ENCODE peak calls at places on chromosomes 5 and 9, in four cellular contexts. L is GM23338, B is spleen, Q is body of pancreas. U is an unnamed sample.

GRCh38 chr9:80204054-80204453 is 632.3 kb downstream of the TLE4 start:
- DNase-seq in L (no peak), B (no peak), Q (no peak), U (no peak)

GRCh38 chr5:166086568-166086967 is 2204.9 kb upstream of the WWC1 start:
- DNase-seq in L (no peak), B (no peak), Q (no peak), U (no peak)

GRCh38 chr5:173858025-173858674 is 30.0 kb upstream of the CPEB4 start:
- DNase-seq in L (no peak), B (no peak), Q (no peak), U (no peak)

GRCh38 chr9:82673904-82674303 is 389.0 kb downstream of the RASEF start:
- DNase-seq in L (no peak), B (no peak), Q (no peak), U (no peak)

GRCh38 chr5:120146787-120147186 is 317.3 kb upstream of the PRR16 start:
- DNase-seq in L (no peak), B (no peak), Q (no peak), U (no peak)

GRCh38 chr5:21007781-21008180 is 1019.8 kb upstream of the CDH18 start:
- DNase-seq in L (no peak), B (no peak), Q (no peak), U (no peak)

GRCh38 chr9:75186767-75187380 is 98.6 kb downstream of the OSTF1 start:
- DNase-seq in L (peak; percentile 25), B (no peak), Q (no peak), U (no peak)

GRCh38 chr5:88660326-88660946 is 222.5 kb downstream of the MEF2C start:
- DNase-seq in L (peak; percentile 73), B (no peak), Q (no peak), U (peak; percentile 75)

GRCh38 chr9:71076096-71076495 is 45.3 kb downstream of the TRPM3 start:
- DNase-seq in L (no peak), B (no peak), Q (no peak), U (no peak)

GRCh38 chr9:91810286-91810905 is 139.6 kb downstream of the ROR2 start:
- DNase-seq in L (no peak), B (no peak), Q (no peak), U (no peak)

GRCh38 chr5:134145061-134145757 is 30.7 kb downstream of the TCF7 start:
- DNase-seq in L (no peak), B (no peak), Q (no peak), U (no peak)

GRCh38 chr9:131324736-131325679 is 35.5 kb downstream of the PLPP7 start:
- DNase-seq in L (no peak), B (peak; percentile 24), Q (no peak), U (peak; percentile 39)

GRCh38 chr5:133142782-133143181 is 91.0 kb downstream of the HSPA4 start:
- DNase-seq in L (no peak), B (no peak), Q (no peak), U (no peak)

GRCh38 chr5:9059920-9060691 is 485.8 kb downstream of the SEMA5A start:
- DNase-seq in L (no peak), B (no peak), Q (peak; percentile 17), U (no peak)

GRCh38 chr9:19050637-19051591 is 1.7 kb downstream of the RRAGA start:
- DNase-seq in L (no peak), B (no peak), Q (no peak), U (no peak)

GRCh38 chr9:19048966-19049871 is at the start of gene RRAGA:
- DNase-seq in L (peak; percentile 98), B (peak; percentile 98), Q (peak; percentile 95), U (peak; percentile 96)

GRCh38 chr9:19049872-19050636 is 827 bp downstream of the RRAGA start:
- DNase-seq in L (peak; percentile 54), B (no peak), Q (peak; percentile 11), U (no peak)
- H3K4me3 ChIP-seq in L (peak overlapping the region; percentile 86), B (peak overlapping the region; percentile 76), Q (peak overlapping the region; percentile 68), U (peak overlapping the region; percentile 91)

GRCh38 chr5:168853972-168854371 is 274.8 kb upstream of the PANK3 start:
- DNase-seq in L (no peak), B (no peak), Q (no peak), U (no peak)
- H3K27me3 ChIP-seq in L (no peaks in the 10 kb centered on the region), B (no peaks in the 10 kb centered on the region), Q (no peaks in the 10 kb centered on the region), U (no peaks in the 10 kb centered on the region)

GRCh38 chr5:159048298-159048697 is 51.4 kb downstream of the EBF1 start:
- DNase-seq in L (no peak), B (no peak), Q (no peak), U (no peak)

GRCh38 chr5:159052282-159053011 is 47.3 kb downstream of the EBF1 start:
- DNase-seq in L (peak; percentile 50), B (no peak), Q (no peak), U (peak; percentile 22)

GRCh38 chr5:159051431-159052281 is 48.1 kb downstream of the EBF1 start:
- DNase-seq in L (peak; percentile 75), B (peak; percentile 88), Q (peak; percentile 22), U (peak; percentile 73)

GRCh38 chr5:159049844-159050318 is 49.8 kb downstream of the EBF1 start:
- DNase-seq in L (peak; percentile 51), B (no peak), Q (no peak), U (no peak)

GRCh38 chr5:159050408-159051091 is 49.2 kb downstream of the EBF1 start:
- DNase-seq in L (no peak), B (no peak), Q (no peak), U (peak; percentile 9)
- H3K36me3 ChIP-seq in L (no peaks in the 10 kb centered on the region), B (no peaks in the 10 kb centered on the region), Q (no peaks in the 10 kb centered on the region), U (no peaks in the 10 kb centered on the region)

GRCh38 chr5:176533894-176534611 is 3.1 kb downstream of the RNF44 start:
- DNase-seq in L (no peak), B (peak; percentile 90), Q (peak; percentile 83), U (peak; percentile 67)
- H3K4me3 ChIP-seq in L (peak overlapping the region; percentile 74), B (peak overlapping the region; percentile 20), Q (no peak overlapping the region), U (no peak overlapping the region)

DNA sequence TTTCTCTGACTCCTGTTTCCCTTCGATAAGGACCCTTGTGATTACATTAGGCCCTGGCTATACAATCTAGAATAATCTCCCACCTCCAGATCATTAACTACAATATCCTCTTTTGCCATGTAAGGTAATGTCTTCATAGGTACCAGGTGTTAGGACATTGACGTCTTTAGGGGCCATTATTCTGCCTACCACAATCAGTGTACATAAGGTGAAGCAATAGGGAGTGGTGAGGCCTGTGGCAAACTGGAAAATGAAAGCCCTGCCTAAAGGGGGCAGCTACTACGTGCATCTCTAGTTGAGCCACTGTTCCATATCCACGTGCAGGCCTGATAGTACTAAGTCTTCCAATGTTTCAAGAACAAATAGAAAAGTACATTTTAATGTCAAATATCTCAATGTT is 4.8 kb upstream of the ALDH1B1 start:
- DNase-seq in L (no peak), B (no peak), Q (no peak), U (no peak)
- H3K27me3 ChIP-seq in L (no peaks in the 10 kb centered on the region), B (no peaks in the 10 kb centered on the region), Q (no peaks in the 10 kb centered on the region), U (peaks cover 31% of the 10 kb centered on the region)

DNA sequence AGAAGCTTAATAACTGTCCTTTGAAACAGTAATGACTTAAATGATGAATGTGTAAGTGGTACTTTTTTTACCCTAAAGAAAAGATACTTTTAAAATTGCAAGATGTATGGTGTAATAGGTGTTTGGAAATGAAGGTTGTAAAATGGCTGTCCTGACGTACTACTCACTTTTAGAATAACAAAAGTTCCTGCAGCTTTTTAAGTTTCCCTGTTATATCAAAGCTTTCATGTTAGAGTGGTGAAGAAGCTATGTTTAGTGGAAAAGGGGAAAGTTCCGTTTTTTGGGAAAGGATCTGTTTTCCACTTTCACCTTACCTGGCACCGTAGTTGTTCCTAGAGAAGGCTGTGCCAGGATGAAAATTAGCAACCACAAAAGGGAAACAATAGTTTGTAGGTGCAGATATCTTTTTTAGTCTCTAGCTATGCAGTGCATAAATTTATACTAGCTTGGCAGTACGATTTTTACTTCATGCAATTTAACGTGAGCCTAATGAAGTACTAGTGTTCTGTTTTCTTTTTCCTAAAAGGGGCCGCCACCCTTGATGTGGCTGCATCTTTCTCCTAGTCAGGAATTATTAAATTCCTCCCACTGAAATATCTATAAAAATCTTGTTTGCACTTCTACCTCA is 1.3 kb downstream of the TNPO1 start:
- DNase-seq in L (peak; percentile 12), B (no peak), Q (no peak), U (no peak)
- H3K36me3 ChIP-seq in L (no peaks in the 10 kb centered on the region), B (no peaks in the 10 kb centered on the region), Q (no peaks in the 10 kb centered on the region), U (no peaks in the 10 kb centered on the region)

DNA sequence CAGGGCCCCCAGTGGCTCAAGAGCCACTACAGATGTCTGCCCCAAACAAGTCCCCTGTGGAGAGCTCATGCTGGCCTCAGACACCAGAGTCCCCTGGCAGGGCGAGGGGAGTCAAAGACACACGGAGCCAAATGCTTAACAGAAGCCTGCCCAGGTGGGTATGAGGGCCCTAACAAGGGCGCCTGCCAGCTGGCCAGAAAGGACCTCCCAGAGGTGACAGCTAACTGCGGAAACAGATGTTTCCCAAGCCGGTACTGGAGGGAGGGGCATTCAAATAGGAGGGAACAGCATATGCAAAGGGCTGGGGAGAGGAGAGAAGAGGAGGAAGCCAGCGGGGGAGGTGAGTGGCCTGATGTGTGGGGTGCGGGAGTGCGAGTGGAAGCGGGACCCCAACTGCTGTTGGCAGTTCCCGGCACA is 933 bp downstream of the MXD3 start:
- DNase-seq in L (peak; percentile 67), B (peak; percentile 88), Q (no peak), U (peak; percentile 65)
- H3K4me3 ChIP-seq in L (peak overlapping the region; percentile 69), B (peak overlapping the region; percentile 52), Q (no peak overlapping the region), U (peak overlapping the region; percentile 63)

GRCh38 chr5:51397996-51398395 is 14.7 kb downstream of the ISL1 start:
- DNase-seq in L (peak; percentile 71), B (no peak), Q (no peak), U (no peak)

GRCh38 chr5:51396797-51397196 is 13.5 kb downstream of the ISL1 start:
- DNase-seq in L (no peak), B (no peak), Q (no peak), U (no peak)

GRCh38 chr5:51399636-51399993 is 16.4 kb downstream of the ISL1 start:
- DNase-seq in L (no peak), B (no peak), Q (no peak), U (no peak)

GRCh38 chr5:51395666-51396356 is 12.6 kb downstream of the ISL1 start:
- DNase-seq in L (no peak), B (no peak), Q (no peak), U (no peak)

GRCh38 chr5:51398875-51399635 is 15.8 kb downstream of the ISL1 start:
- DNase-seq in L (peak; percentile 60), B (no peak), Q (no peak), U (peak; percentile 61)
- H3K27me3 ChIP-seq in L (peaks cover 90% of the 10 kb centered on the region), B (peaks cover 15% of the 10 kb centered on the region), Q (no peaks in the 10 kb centered on the region), U (peaks cover 74% of the 10 kb centered on the region)

DNA sequence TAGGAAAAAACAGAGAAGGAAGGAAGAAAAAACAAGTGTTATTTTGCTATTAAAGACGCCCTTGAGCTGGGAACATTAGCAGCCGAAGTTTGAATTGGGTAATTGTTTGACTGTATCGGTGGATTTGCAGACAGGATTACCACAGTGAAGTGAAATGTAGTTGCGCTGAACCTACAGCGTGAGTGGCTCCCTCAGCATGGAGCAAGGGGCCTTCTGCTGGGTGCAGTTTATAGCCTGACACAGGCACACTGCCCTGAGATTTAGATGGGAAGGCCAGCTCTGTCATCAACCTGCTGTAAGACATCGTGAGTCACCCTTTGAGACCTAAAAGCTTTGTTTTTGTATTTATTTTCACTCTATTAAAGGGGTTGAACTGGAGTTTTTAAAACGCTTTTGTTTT is 136.2 kb downstream of the ASTN2 start:
- DNase-seq in L (no peak), B (no peak), Q (no peak), U (no peak)
- H3K36me3 ChIP-seq in L (no peaks in the 10 kb centered on the region), B (no peaks in the 10 kb centered on the region), Q (no peaks in the 10 kb centered on the region), U (no peaks in the 10 kb centered on the region)

GRCh38 chr5:1504244-1504595 is 19.5 kb downstream of the LPCAT1 start:
- DNase-seq in L (no peak), B (no peak), Q (no peak), U (no peak)
- H3K4me3 ChIP-seq in L (no peak overlapping the region), B (no peak overlapping the region), Q (no peak overlapping the region), U (no peak overlapping the region)

U was measured in H7.